ENCODE peak calls at places on chromosomes 6 and 20, in seven cellular contexts. One of them, this sample, is unnamed.

GRCh38 chr20:22430154-22430745 is 154.1 kb downstream of the FOXA2 start:
- DNase-seq in activated CD4-positive, alpha-beta T cell treated with anti-CD3 and anti-CD28 coated beads for 1 hour: no peak
- DNase-seq in progenitor cell of endocrine pancreas: no peak
- DNase-seq in stimulated activated CD8-positive, alpha-beta memory T cell treated with anti-CD3 and anti-CD28 coated beads, Interleukin-12 subunit alpha, Interleukin-12 subunit beta, amount 100 ng/mL, for 4 hours: no peak
- DNase-seq in lower lobe of right lung: no peak
- DNase-seq in skeletal muscle cell: no peak
- DNase-seq in ELF-1: peak; percentile 98
- DNase-seq in this sample: peak; percentile 52

GRCh38 chr6:106082735-106083398 is 3.3 kb upstream of the PRDM1 start:
- DNase-seq in progenitor cell of endocrine pancreas: no peak
- DNase-seq in skeletal muscle cell: peak; percentile 82
- DNase-seq in activated CD4-positive, alpha-beta T cell treated with anti-CD3 and anti-CD28 coated beads for 1 hour: no peak
- DNase-seq in ELF-1: no peak
- DNase-seq in stimulated activated CD8-positive, alpha-beta memory T cell treated with anti-CD3 and anti-CD28 coated beads, Interleukin-12 subunit alpha, Interleukin-12 subunit beta, amount 100 ng/mL, for 4 hours: no peak
- DNase-seq in lower lobe of right lung: no peak
- DNase-seq in this sample: no peak

GRCh38 chr6:12001004-12001705 is 11.0 kb upstream of the HIVEP1 start:
- DNase-seq in lower lobe of right lung: no peak
- DNase-seq in progenitor cell of endocrine pancreas: no peak
- DNase-seq in activated CD4-positive, alpha-beta T cell treated with anti-CD3 and anti-CD28 coated beads for 1 hour: no peak
- DNase-seq in ELF-1: no peak
- DNase-seq in skeletal muscle cell: no peak
- DNase-seq in stimulated activated CD8-positive, alpha-beta memory T cell treated with anti-CD3 and anti-CD28 coated beads, Interleukin-12 subunit alpha, Interleukin-12 subunit beta, amount 100 ng/mL, for 4 hours: no peak
- DNase-seq in this sample: peak; percentile 52

GRCh38 chr6:111850288-111850937 is 22.8 kb downstream of the FYN start:
- DNase-seq in skeletal muscle cell: no peak
- DNase-seq in activated CD4-positive, alpha-beta T cell treated with anti-CD3 and anti-CD28 coated beads for 1 hour: no peak
- DNase-seq in progenitor cell of endocrine pancreas: no peak
- DNase-seq in stimulated activated CD8-positive, alpha-beta memory T cell treated with anti-CD3 and anti-CD28 coated beads, Interleukin-12 subunit alpha, Interleukin-12 subunit beta, amount 100 ng/mL, for 4 hours: no peak
- DNase-seq in ELF-1: no peak
- DNase-seq in lower lobe of right lung: no peak
- DNase-seq in this sample: no peak

GRCh38 chr6:39912446-39912845 is 21.8 kb downstream of the MOCS1 start:
- DNase-seq in progenitor cell of endocrine pancreas: no peak
- DNase-seq in skeletal muscle cell: no peak
- DNase-seq in stimulated activated CD8-positive, alpha-beta memory T cell treated with anti-CD3 and anti-CD28 coated beads, Interleukin-12 subunit alpha, Interleukin-12 subunit beta, amount 100 ng/mL, for 4 hours: no peak
- DNase-seq in ELF-1: no peak
- DNase-seq in activated CD4-positive, alpha-beta T cell treated with anti-CD3 and anti-CD28 coated beads for 1 hour: no peak
- DNase-seq in lower lobe of right lung: no peak
- DNase-seq in this sample: no peak

GRCh38 chr6:44629636-44630035 is 242.1 kb downstream of the CDC5L start:
- DNase-seq in progenitor cell of endocrine pancreas: no peak
- DNase-seq in stimulated activated CD8-positive, alpha-beta memory T cell treated with anti-CD3 and anti-CD28 coated beads, Interleukin-12 subunit alpha, Interleukin-12 subunit beta, amount 100 ng/mL, for 4 hours: no peak
- DNase-seq in lower lobe of right lung: no peak
- DNase-seq in skeletal muscle cell: no peak
- DNase-seq in ELF-1: no peak
- DNase-seq in activated CD4-positive, alpha-beta T cell treated with anti-CD3 and anti-CD28 coated beads for 1 hour: no peak
- DNase-seq in this sample: no peak

GRCh38 chr6:9116026-9116425 is 680.7 kb upstream of the SLC35B3 start:
- DNase-seq in stimulated activated CD8-positive, alpha-beta memory T cell treated with anti-CD3 and anti-CD28 coated beads, Interleukin-12 subunit alpha, Interleukin-12 subunit beta, amount 100 ng/mL, for 4 hours: no peak
- DNase-seq in skeletal muscle cell: no peak
- DNase-seq in activated CD4-positive, alpha-beta T cell treated with anti-CD3 and anti-CD28 coated beads for 1 hour: no peak
- DNase-seq in progenitor cell of endocrine pancreas: no peak
- DNase-seq in ELF-1: no peak
- DNase-seq in lower lobe of right lung: no peak
- DNase-seq in this sample: no peak

GRCh38 chr20:63124092-63124781 is 91.7 kb downstream of the YTHDF1 start:
- DNase-seq in skeletal muscle cell: no peak
- DNase-seq in progenitor cell of endocrine pancreas: no peak
- DNase-seq in ELF-1: no peak
- DNase-seq in stimulated activated CD8-positive, alpha-beta memory T cell treated with anti-CD3 and anti-CD28 coated beads, Interleukin-12 subunit alpha, Interleukin-12 subunit beta, amount 100 ng/mL, for 4 hours: no peak
- DNase-seq in lower lobe of right lung: peak; percentile 23
- DNase-seq in activated CD4-positive, alpha-beta T cell treated with anti-CD3 and anti-CD28 coated beads for 1 hour: no peak
- DNase-seq in this sample: no peak

GRCh38 chr6:112237644-112238043 is 16.7 kb downstream of the LAMA4 start:
- DNase-seq in lower lobe of right lung: no peak
- DNase-seq in skeletal muscle cell: peak; percentile 100
- DNase-seq in stimulated activated CD8-positive, alpha-beta memory T cell treated with anti-CD3 and anti-CD28 coated beads, Interleukin-12 subunit alpha, Interleukin-12 subunit beta, amount 100 ng/mL, for 4 hours: no peak
- DNase-seq in activated CD4-positive, alpha-beta T cell treated with anti-CD3 and anti-CD28 coated beads for 1 hour: no peak
- DNase-seq in ELF-1: no peak
- DNase-seq in progenitor cell of endocrine pancreas: no peak
- DNase-seq in this sample: peak; percentile 40

GRCh38 chr6:109455161-109455501 is 441 bp downstream of the MICAL1 start:
- DNase-seq in activated CD4-positive, alpha-beta T cell treated with anti-CD3 and anti-CD28 coated beads for 1 hour: peak; percentile 27
- DNase-seq in progenitor cell of endocrine pancreas: no peak
- DNase-seq in skeletal muscle cell: no peak
- DNase-seq in stimulated activated CD8-positive, alpha-beta memory T cell treated with anti-CD3 and anti-CD28 coated beads, Interleukin-12 subunit alpha, Interleukin-12 subunit beta, amount 100 ng/mL, for 4 hours: no peak
- DNase-seq in ELF-1: peak; percentile 53
- DNase-seq in lower lobe of right lung: no peak
- DNase-seq in this sample: no peak

GRCh38 chr20:17036546-17036945 is 190.3 kb upstream of the PCSK2 start:
- DNase-seq in ELF-1: no peak
- DNase-seq in progenitor cell of endocrine pancreas: no peak
- DNase-seq in activated CD4-positive, alpha-beta T cell treated with anti-CD3 and anti-CD28 coated beads for 1 hour: no peak
- DNase-seq in lower lobe of right lung: no peak
- DNase-seq in stimulated activated CD8-positive, alpha-beta memory T cell treated with anti-CD3 and anti-CD28 coated beads, Interleukin-12 subunit alpha, Interleukin-12 subunit beta, amount 100 ng/mL, for 4 hours: no peak
- DNase-seq in skeletal muscle cell: no peak
- DNase-seq in this sample: no peak

GRCh38 chr6:15909290-15910070 is 219.4 kb upstream of the MYLIP start:
- DNase-seq in activated CD4-positive, alpha-beta T cell treated with anti-CD3 and anti-CD28 coated beads for 1 hour: no peak
- DNase-seq in lower lobe of right lung: no peak
- DNase-seq in progenitor cell of endocrine pancreas: no peak
- DNase-seq in stimulated activated CD8-positive, alpha-beta memory T cell treated with anti-CD3 and anti-CD28 coated beads, Interleukin-12 subunit alpha, Interleukin-12 subunit beta, amount 100 ng/mL, for 4 hours: no peak
- DNase-seq in ELF-1: no peak
- DNase-seq in skeletal muscle cell: no peak
- DNase-seq in this sample: no peak

GRCh38 chr20:10876558-10876957 is 202.8 kb upstream of the JAG1 start:
- DNase-seq in lower lobe of right lung: no peak
- DNase-seq in stimulated activated CD8-positive, alpha-beta memory T cell treated with anti-CD3 and anti-CD28 coated beads, Interleukin-12 subunit alpha, Interleukin-12 subunit beta, amount 100 ng/mL, for 4 hours: no peak
- DNase-seq in progenitor cell of endocrine pancreas: no peak
- DNase-seq in ELF-1: no peak
- DNase-seq in skeletal muscle cell: peak; percentile 25
- DNase-seq in activated CD4-positive, alpha-beta T cell treated with anti-CD3 and anti-CD28 coated beads for 1 hour: no peak
- DNase-seq in this sample: no peak

GRCh38 chr6:161948462-161948861 is 674.6 kb upstream of the AGPAT4 start:
- DNase-seq in lower lobe of right lung: no peak
- DNase-seq in skeletal muscle cell: no peak
- DNase-seq in stimulated activated CD8-positive, alpha-beta memory T cell treated with anti-CD3 and anti-CD28 coated beads, Interleukin-12 subunit alpha, Interleukin-12 subunit beta, amount 100 ng/mL, for 4 hours: no peak
- DNase-seq in progenitor cell of endocrine pancreas: no peak
- DNase-seq in ELF-1: no peak
- DNase-seq in activated CD4-positive, alpha-beta T cell treated with anti-CD3 and anti-CD28 coated beads for 1 hour: no peak
- DNase-seq in this sample: no peak

GRCh38 chr20:36885355-36885754 is 9.4 kb downstream of the TLDC2 start:
- DNase-seq in stimulated activated CD8-positive, alpha-beta memory T cell treated with anti-CD3 and anti-CD28 coated beads, Interleukin-12 subunit alpha, Interleukin-12 subunit beta, amount 100 ng/mL, for 4 hours: no peak
- DNase-seq in activated CD4-positive, alpha-beta T cell treated with anti-CD3 and anti-CD28 coated beads for 1 hour: no peak
- DNase-seq in ELF-1: no peak
- DNase-seq in lower lobe of right lung: no peak
- DNase-seq in progenitor cell of endocrine pancreas: no peak
- DNase-seq in skeletal muscle cell: no peak
- DNase-seq in this sample: peak; percentile 56

GRCh38 chr20:3783068-3783489 is 1.8 kb upstream of the SPEF1 start:
- DNase-seq in progenitor cell of endocrine pancreas: no peak
- DNase-seq in ELF-1: peak; percentile 47
- DNase-seq in skeletal muscle cell: no peak
- DNase-seq in stimulated activated CD8-positive, alpha-beta memory T cell treated with anti-CD3 and anti-CD28 coated beads, Interleukin-12 subunit alpha, Interleukin-12 subunit beta, amount 100 ng/mL, for 4 hours: no peak
- DNase-seq in lower lobe of right lung: peak; percentile 53
- DNase-seq in activated CD4-positive, alpha-beta T cell treated with anti-CD3 and anti-CD28 coated beads for 1 hour: no peak
- DNase-seq in this sample: peak; percentile 52

GRCh38 chr6:159067334-159067733 is 22.5 kb upstream of the TAGAP start:
- DNase-seq in activated CD4-positive, alpha-beta T cell treated with anti-CD3 and anti-CD28 coated beads for 1 hour: no peak
- DNase-seq in ELF-1: no peak
- DNase-seq in lower lobe of right lung: no peak
- DNase-seq in progenitor cell of endocrine pancreas: no peak
- DNase-seq in stimulated activated CD8-positive, alpha-beta memory T cell treated with anti-CD3 and anti-CD28 coated beads, Interleukin-12 subunit alpha, Interleukin-12 subunit beta, amount 100 ng/mL, for 4 hours: no peak
- DNase-seq in skeletal muscle cell: no peak
- DNase-seq in this sample: no peak

GRCh38 chr6:15320683-15321082 is 74.8 kb downstream of the JARID2 start:
- DNase-seq in lower lobe of right lung: no peak
- DNase-seq in stimulated activated CD8-positive, alpha-beta memory T cell treated with anti-CD3 and anti-CD28 coated beads, Interleukin-12 subunit alpha, Interleukin-12 subunit beta, amount 100 ng/mL, for 4 hours: no peak
- DNase-seq in skeletal muscle cell: no peak
- DNase-seq in ELF-1: no peak
- DNase-seq in activated CD4-positive, alpha-beta T cell treated with anti-CD3 and anti-CD28 coated beads for 1 hour: no peak
- DNase-seq in progenitor cell of endocrine pancreas: no peak
- DNase-seq in this sample: no peak

GRCh38 chr6:47352169-47352568 is 42.5 kb upstream of the TNFRSF21 start:
- DNase-seq in skeletal muscle cell: no peak
- DNase-seq in activated CD4-positive, alpha-beta T cell treated with anti-CD3 and anti-CD28 coated beads for 1 hour: no peak
- DNase-seq in progenitor cell of endocrine pancreas: no peak
- DNase-seq in stimulated activated CD8-positive, alpha-beta memory T cell treated with anti-CD3 and anti-CD28 coated beads, Interleukin-12 subunit alpha, Interleukin-12 subunit beta, amount 100 ng/mL, for 4 hours: no peak
- DNase-seq in lower lobe of right lung: no peak
- DNase-seq in ELF-1: no peak
- DNase-seq in this sample: no peak

GRCh38 chr6:27720607-27721580 is 191.3 kb downstream of the OR2B2 start:
- DNase-seq in stimulated activated CD8-positive, alpha-beta memory T cell treated with anti-CD3 and anti-CD28 coated beads, Interleukin-12 subunit alpha, Interleukin-12 subunit beta, amount 100 ng/mL, for 4 hours: no peak
- DNase-seq in lower lobe of right lung: no peak
- DNase-seq in activated CD4-positive, alpha-beta T cell treated with anti-CD3 and anti-CD28 coated beads for 1 hour: no peak
- DNase-seq in progenitor cell of endocrine pancreas: no peak
- DNase-seq in skeletal muscle cell: no peak
- DNase-seq in ELF-1: peak; percentile 72
- DNase-seq in this sample: peak; percentile 23

GRCh38 chr6:54992789-54993188 is 146.2 kb downstream of the FAM83B start:
- DNase-seq in activated CD4-positive, alpha-beta T cell treated with anti-CD3 and anti-CD28 coated beads for 1 hour: no peak
- DNase-seq in stimulated activated CD8-positive, alpha-beta memory T cell treated with anti-CD3 and anti-CD28 coated beads, Interleukin-12 subunit alpha, Interleukin-12 subunit beta, amount 100 ng/mL, for 4 hours: no peak
- DNase-seq in ELF-1: peak; percentile 28
- DNase-seq in lower lobe of right lung: no peak
- DNase-seq in progenitor cell of endocrine pancreas: no peak
- DNase-seq in skeletal muscle cell: no peak
- DNase-seq in this sample: no peak

GRCh38 chr6:75611011-75611701 is 9.5 kb downstream of the SENP6 start:
- DNase-seq in lower lobe of right lung: no peak
- DNase-seq in activated CD4-positive, alpha-beta T cell treated with anti-CD3 and anti-CD28 coated beads for 1 hour: no peak
- DNase-seq in progenitor cell of endocrine pancreas: no peak
- DNase-seq in skeletal muscle cell: no peak
- DNase-seq in stimulated activated CD8-positive, alpha-beta memory T cell treated with anti-CD3 and anti-CD28 coated beads, Interleukin-12 subunit alpha, Interleukin-12 subunit beta, amount 100 ng/mL, for 4 hours: no peak
- DNase-seq in ELF-1: no peak
- DNase-seq in this sample: peak; percentile 26

GRCh38 chr6:6333498-6333897 is 13.0 kb upstream of the F13A1 start:
- DNase-seq in stimulated activated CD8-positive, alpha-beta memory T cell treated with anti-CD3 and anti-CD28 coated beads, Interleukin-12 subunit alpha, Interleukin-12 subunit beta, amount 100 ng/mL, for 4 hours: no peak
- DNase-seq in progenitor cell of endocrine pancreas: no peak
- DNase-seq in activated CD4-positive, alpha-beta T cell treated with anti-CD3 and anti-CD28 coated beads for 1 hour: no peak
- DNase-seq in lower lobe of right lung: no peak
- DNase-seq in skeletal muscle cell: no peak
- DNase-seq in ELF-1: no peak
- DNase-seq in this sample: no peak

GRCh38 chr6:167150815-167151557 is 6.8 kb downstream of the GPR31 start:
- DNase-seq in lower lobe of right lung: no peak
- DNase-seq in skeletal muscle cell: no peak
- DNase-seq in progenitor cell of endocrine pancreas: no peak
- DNase-seq in activated CD4-positive, alpha-beta T cell treated with anti-CD3 and anti-CD28 coated beads for 1 hour: no peak
- DNase-seq in ELF-1: peak; percentile 50
- DNase-seq in stimulated activated CD8-positive, alpha-beta memory T cell treated with anti-CD3 and anti-CD28 coated beads, Interleukin-12 subunit alpha, Interleukin-12 subunit beta, amount 100 ng/mL, for 4 hours: no peak
- DNase-seq in this sample: no peak

GRCh38 chr20:16708590-16708989 is 21.2 kb upstream of the SNRPB2 start:
- DNase-seq in activated CD4-positive, alpha-beta T cell treated with anti-CD3 and anti-CD28 coated beads for 1 hour: no peak
- DNase-seq in stimulated activated CD8-positive, alpha-beta memory T cell treated with anti-CD3 and anti-CD28 coated beads, Interleukin-12 subunit alpha, Interleukin-12 subunit beta, amount 100 ng/mL, for 4 hours: no peak
- DNase-seq in lower lobe of right lung: no peak
- DNase-seq in skeletal muscle cell: no peak
- DNase-seq in progenitor cell of endocrine pancreas: no peak
- DNase-seq in ELF-1: no peak
- DNase-seq in this sample: no peak

GRCh38 chr6:134510121-134510520 is 192.2 kb upstream of the SGK1 start:
- DNase-seq in ELF-1: no peak
- DNase-seq in skeletal muscle cell: peak; percentile 58
- DNase-seq in activated CD4-positive, alpha-beta T cell treated with anti-CD3 and anti-CD28 coated beads for 1 hour: no peak
- DNase-seq in stimulated activated CD8-positive, alpha-beta memory T cell treated with anti-CD3 and anti-CD28 coated beads, Interleukin-12 subunit alpha, Interleukin-12 subunit beta, amount 100 ng/mL, for 4 hours: no peak
- DNase-seq in lower lobe of right lung: no peak
- DNase-seq in progenitor cell of endocrine pancreas: no peak
- DNase-seq in this sample: no peak

GRCh38 chr20:33119725-33120720 is 40.6 kb downstream of the BPIFB4 start:
- DNase-seq in lower lobe of right lung: no peak
- DNase-seq in activated CD4-positive, alpha-beta T cell treated with anti-CD3 and anti-CD28 coated beads for 1 hour: no peak
- DNase-seq in ELF-1: no peak
- DNase-seq in stimulated activated CD8-positive, alpha-beta memory T cell treated with anti-CD3 and anti-CD28 coated beads, Interleukin-12 subunit alpha, Interleukin-12 subunit beta, amount 100 ng/mL, for 4 hours: no peak
- DNase-seq in skeletal muscle cell: no peak
- DNase-seq in progenitor cell of endocrine pancreas: no peak
- DNase-seq in this sample: no peak

GRCh38 chr20:54668271-54669053 is 193.1 kb downstream of the DOK5 start:
- DNase-seq in skeletal muscle cell: no peak
- DNase-seq in lower lobe of right lung: no peak
- DNase-seq in progenitor cell of endocrine pancreas: peak; percentile 64
- DNase-seq in ELF-1: peak; percentile 55
- DNase-seq in stimulated activated CD8-positive, alpha-beta memory T cell treated with anti-CD3 and anti-CD28 coated beads, Interleukin-12 subunit alpha, Interleukin-12 subunit beta, amount 100 ng/mL, for 4 hours: no peak
- DNase-seq in activated CD4-positive, alpha-beta T cell treated with anti-CD3 and anti-CD28 coated beads for 1 hour: no peak
- DNase-seq in this sample: peak; percentile 53

GRCh38 chr6:31070711-31071197 is 41.6 kb downstream of the C6orf15 start:
- DNase-seq in activated CD4-positive, alpha-beta T cell treated with anti-CD3 and anti-CD28 coated beads for 1 hour: no peak
- DNase-seq in ELF-1: peak; percentile 82
- DNase-seq in skeletal muscle cell: peak; percentile 57
- DNase-seq in lower lobe of right lung: no peak
- DNase-seq in progenitor cell of endocrine pancreas: no peak
- DNase-seq in stimulated activated CD8-positive, alpha-beta memory T cell treated with anti-CD3 and anti-CD28 coated beads, Interleukin-12 subunit alpha, Interleukin-12 subunit beta, amount 100 ng/mL, for 4 hours: no peak
- DNase-seq in this sample: peak; percentile 89

GRCh38 chr20:58930496-58930895 is 50.6 kb upstream of the NELFCD start:
- DNase-seq in ELF-1: no peak
- DNase-seq in skeletal muscle cell: no peak
- DNase-seq in stimulated activated CD8-positive, alpha-beta memory T cell treated with anti-CD3 and anti-CD28 coated beads, Interleukin-12 subunit alpha, Interleukin-12 subunit beta, amount 100 ng/mL, for 4 hours: no peak
- DNase-seq in activated CD4-positive, alpha-beta T cell treated with anti-CD3 and anti-CD28 coated beads for 1 hour: no peak
- DNase-seq in lower lobe of right lung: no peak
- DNase-seq in progenitor cell of endocrine pancreas: no peak
- DNase-seq in this sample: no peak

This sample was measured in left kidney.